ENCODE peak calls at places on chromosomes 5 and 9, in nine cellular contexts. K is H1, H is astrocyte, J is neural progenitor cell, G is A549, P is PC-3, X is hepatocyte, F is fibroblast of lung, M is H9. W is an unnamed sample.

GRCh38 chr9:127185181-127185580 is 62.7 kb upstream of the ANGPTL2 start:
- DNase-seq in P (no peak), G (no peak), K (no peak), H (no peak), J (no peak), X (no peak), F (no peak), M (no peak), W (no peak)

GRCh38 chr5:123367739-123368138 is 55.5 kb downstream of the CEP120 start:
- DNase-seq in X (peak), P (peak), G (peak), H (peak), K (no peak), M (no peak), F (peak), J (peak), W (peak)

GRCh38 chr9:4741365-4742031 is 496 bp upstream of the AK3 start:
- DNase-seq in K (peak), J (no peak), M (peak), G (no peak), P (peak), F (peak), X (peak), H (no peak), W (no peak)

GRCh38 chr9:20528253-20528652 is 94.0 kb downstream of the MLLT3 start:
- DNase-seq in X (no peak), K (no peak), J (no peak), G (no peak), F (no peak), M (no peak), P (no peak), H (no peak), W (no peak)

GRCh38 chr5:148973455-148973854 is 89.4 kb downstream of the SH3TC2 start:
- DNase-seq in P (peak), H (no peak), X (no peak), M (no peak), F (peak), J (no peak), G (no peak), K (no peak), W (no peak)

GRCh38 chr5:139660916-139661814 is 13.0 kb downstream of the CXXC5 start:
- DNase-seq in H (peak), M (no peak), J (peak), P (peak), K (no peak), X (peak), G (peak), F (peak), W (no peak)

GRCh38 chr5:135212361-135213033 is 178.5 kb upstream of the PITX1 start:
- DNase-seq in X (no peak), M (peak), G (no peak), K (peak), J (no peak), P (no peak), H (no peak), F (no peak), W (no peak)

GRCh38 chr5:134403951-134404350 is 7.7 kb downstream of the CDKN2AIPNL start:
- DNase-seq in M (no peak), F (no peak), X (peak), H (no peak), K (no peak), G (no peak), P (peak), J (no peak), W (no peak)

GRCh38 chr5:126383246-126383645 is 40.0 kb upstream of the GRAMD2B start:
- DNase-seq in G (no peak), X (no peak), H (peak), F (peak), M (no peak), J (no peak), K (no peak), P (peak), W (no peak)

GRCh38 chr9:123662057-123662776 is 267.7 kb downstream of the DENND1A start:
- DNase-seq in J (no peak), P (no peak), G (no peak), H (no peak), K (no peak), F (no peak), X (no peak), M (no peak), W (peak)

GRCh38 chr5:17860660-17861315 is 226.5 kb downstream of the TAF11L14 start:
- DNase-seq in K (no peak), M (no peak), F (peak), G (peak), J (no peak), H (no peak), P (peak), X (no peak), W (no peak)

GRCh38 chr5:132250547-132250946 is 6.9 kb upstream of the PDLIM4 start:
- DNase-seq in K (no peak), P (no peak), H (no peak), M (no peak), J (peak), G (no peak), F (no peak), X (no peak), W (no peak)

GRCh38 chr9:96062051-96062450 is 186.6 kb downstream of the ERCC6L2 start:
- DNase-seq in K (no peak), J (no peak), X (peak), G (no peak), F (peak), P (no peak), H (no peak), M (no peak), W (no peak)

DNA sequence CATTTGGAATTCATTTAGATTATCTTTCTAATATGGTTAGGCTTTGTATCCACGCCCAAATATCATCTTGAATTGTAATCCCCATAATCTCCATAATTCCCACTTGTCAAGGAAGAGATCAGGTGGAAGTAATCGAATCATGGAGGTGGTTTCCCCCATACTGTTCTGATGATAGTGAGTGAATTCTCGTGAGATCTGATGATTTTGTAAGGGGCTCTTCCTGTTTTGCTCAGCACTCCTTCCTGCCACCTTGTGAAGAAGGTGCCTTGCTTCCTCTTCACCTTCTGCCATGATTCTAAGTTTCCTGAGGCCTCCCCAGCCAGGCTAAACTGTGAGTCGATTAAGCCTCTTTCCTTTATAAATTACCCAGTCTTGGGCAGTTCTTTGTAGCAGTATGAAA is 527.5 kb upstream of the ARRDC3 start:
- DNase-seq in F (no peak), J (no peak), P (no peak), G (no peak), K (no peak), X (no peak), M (no peak), H (no peak), W (no peak)
- H3K4me2 ChIP-seq in F (no peak), J (no peak), P (no peak), G (no peak), K (no peak), X (no peak), M (no peak), H (no peak), W (no peak)

GRCh38 chr9:121367651-121368510 is 2.2 kb downstream of the STOM start:
- DNase-seq in K (no peak), J (peak), F (no peak), H (no peak), G (peak), X (no peak), M (no peak), P (no peak), W (no peak)
- H3K4me2 ChIP-seq in K (peak), J (peak), F (peak), H (peak), G (peak), X (peak), M (no peak), P (no peak), W (no peak)

GRCh38 chr5:128493657-128494329 is 44.3 kb downstream of the FBN2 start:
- DNase-seq in M (no peak), J (no peak), F (no peak), H (no peak), X (no peak), K (no peak), P (peak), G (no peak), W (no peak)
- H3K4me2 ChIP-seq in M (no peak), J (no peak), F (no peak), H (no peak), X (no peak), K (no peak), P (no peak), G (no peak), W (no peak)

GRCh38 chr5:59765446-59765845 is 128.1 kb downstream of the PDE4D start:
- DNase-seq in G (no peak), J (no peak), M (no peak), H (no peak), K (no peak), P (no peak), X (no peak), F (no peak), W (no peak)
- H3K4me2 ChIP-seq in G (peak), J (no peak), M (no peak), H (no peak), K (no peak), P (no peak), X (peak), F (no peak), W (no peak)

GRCh38 chr5:67164856-67165523 is 31.6 kb downstream of the CD180 start:
- DNase-seq in M (no peak), P (no peak), J (no peak), F (no peak), X (no peak), H (no peak), K (no peak), G (no peak), W (no peak)

GRCh38 chr5:67166886-67167285 is 29.7 kb downstream of the CD180 start:
- DNase-seq in J (no peak), X (no peak), K (no peak), H (no peak), P (no peak), G (no peak), F (no peak), M (no peak), W (no peak)

GRCh38 chr5:67163863-67164595 is 32.6 kb downstream of the CD180 start:
- DNase-seq in K (no peak), X (no peak), G (no peak), H (no peak), J (no peak), F (no peak), P (no peak), M (peak), W (no peak)

GRCh38 chr5:67165524-67166459 is 30.8 kb downstream of the CD180 start:
- DNase-seq in X (peak), K (peak), P (peak), H (peak), F (peak), G (peak), M (peak), J (peak), W (peak)

GRCh38 chr5:67166460-67166871 is 30.1 kb downstream of the CD180 start:
- DNase-seq in H (no peak), J (no peak), G (no peak), X (no peak), K (no peak), M (peak), F (no peak), P (peak), W (no peak)
- H3K4me2 ChIP-seq in H (peak), J (no peak), G (peak), X (peak), K (peak), M (no peak), F (peak), P (peak), W (peak)